ENCODE peak calls at places on chromosomes 2 and 18, in six cellular contexts. W is germinal center; P is EL; X is left ventricle myocardium inferior; T is CD8-positive, alpha-beta T cell; J is activated CD8-positive, alpha-beta T cell treated with anti-CD3 and anti-CD28 coated beads, Interleukin-2, amount 10 ng/mL, durations not matched to agents 7 days and 5 days. F is an unnamed sample.

GRCh38 chr2:204114294-204114693 is 177.7 kb downstream of the ICOS start:
- DNase-seq in W (no peak), J (no peak), T (no peak), X (no peak), P (no peak), F (no peak)

GRCh38 chr2:212619954-212620353 is 81.4 kb upstream of the ERBB4 start:
- DNase-seq in X (no peak), T (no peak), P (peak; percentile 56), J (no peak), W (no peak), F (no peak)

GRCh38 chr18:23136326-23137092 is 1.2 kb downstream of the CABLES1 start:
- DNase-seq in P (peak; percentile 48), T (no peak), J (peak; percentile 29), W (peak; percentile 35), X (peak; percentile 50), F (peak; percentile 19)

GRCh38 chr2:160214461-160215055 is 14.5 kb upstream of the ITGB6 start:
- DNase-seq in J (no peak), W (no peak), X (peak; percentile 19), P (peak; percentile 93), T (no peak), F (no peak)

GRCh38 chr2:219701847-219702634 is 74.6 kb downstream of the SLC4A3 start:
- DNase-seq in W (no peak), T (no peak), P (peak; percentile 47), J (no peak), X (peak; percentile 30), F (no peak)

GRCh38 chr2:10536569-10537133 is 88.5 kb upstream of the ODC1 start:
- DNase-seq in X (no peak), P (no peak), W (no peak), T (no peak), J (no peak), F (no peak)

GRCh38 chr2:230643576-230644291 is 68.9 kb upstream of the CAB39 start:
- DNase-seq in J (peak; percentile 70), T (no peak), X (peak; percentile 26), P (no peak), W (no peak), F (peak; percentile 49)

GRCh38 chr2:172101707-172102158 is 967 bp downstream of the DLX2 start:
- DNase-seq in T (no peak), X (no peak), J (peak; percentile 28), W (peak; percentile 3), P (peak; percentile 42), F (no peak)

GRCh38 chr18:76306685-76307292 is 188.3 kb downstream of the ZNF516 start:
- DNase-seq in T (no peak), X (no peak), J (no peak), W (no peak), P (no peak), F (no peak)

GRCh38 chr2:167294031-167294774 is 405.9 kb downstream of the XIRP2 start:
- DNase-seq in W (peak; percentile 4), J (no peak), X (no peak), T (no peak), P (peak; percentile 30), F (no peak)

GRCh38 chr2:198499539-198499938 is 695.1 kb downstream of the PLCL1 start:
- DNase-seq in T (no peak), J (no peak), P (peak; percentile 26), W (no peak), X (peak; percentile 22), F (no peak)

GRCh38 chr18:79587298-79588125 is 92.1 kb upstream of the CTDP1 start:
- DNase-seq in P (no peak), W (no peak), X (peak; percentile 16), J (no peak), T (no peak), F (peak; percentile 4)

GRCh38 chr2:132651115-132652099 is 18.6 kb downstream of the LYPD1 start:
- DNase-seq in W (no peak), J (no peak), X (no peak), T (no peak), P (peak; percentile 48), F (no peak)

GRCh38 chr2:118860506-118860905 is 13.1 kb upstream of the EN1 start:
- DNase-seq in P (no peak), T (no peak), J (no peak), X (no peak), W (no peak), F (no peak)

GRCh38 chr2:166651080-166651675 is 157.1 kb upstream of the SCN7A start:
- DNase-seq in J (no peak), W (no peak), X (no peak), T (no peak), P (peak; percentile 70), F (no peak)

GRCh38 chr2:96207073-96207777 is 1.4 kb downstream of the STARD7 start:
- DNase-seq in X (no peak), J (no peak), W (no peak), T (no peak), P (peak; percentile 16), F (no peak)

GRCh38 chr2:235551965-235552364 is 58.1 kb downstream of the AGAP1 start:
- DNase-seq in W (no peak), T (no peak), P (peak; percentile 51), X (peak; percentile 38), J (no peak), F (no peak)

GRCh38 chr2:106095478-106096392 is 98.4 kb downstream of the UXS1 start:
- DNase-seq in W (no peak), T (peak; percentile 78), P (no peak), J (peak; percentile 92), X (no peak), F (peak; percentile 76)

GRCh38 chr2:133953524-133953923 is 300.3 kb upstream of the MGAT5 start:
- DNase-seq in P (no peak), X (no peak), W (peak; percentile 63), T (no peak), J (no peak), F (no peak)

GRCh38 chr2:105836840-105837692 is 92.4 kb downstream of the NCK2 start:
- DNase-seq in W (no peak), P (no peak), X (no peak), J (no peak), T (no peak), F (no peak)

GRCh38 chr2:43152711-43153627 is 73.4 kb downstream of the ZFP36L2 start:
- DNase-seq in P (no peak), X (peak; percentile 67), W (no peak), J (no peak), T (no peak), F (no peak)

GRCh38 chr18:35289293-35290069 is 548 bp downstream of the ZSCAN30 start:
- DNase-seq in T (no peak), X (no peak), P (peak; percentile 41), J (peak; percentile 60), W (peak; percentile 44), F (no peak)

GRCh38 chr2:239958366-239958765 is 66.8 kb downstream of the NDUFA10 start:
- DNase-seq in W (no peak), T (no peak), X (no peak), J (no peak), P (no peak), F (no peak)

GRCh38 chr2:191369034-191369433 is 123.8 kb downstream of the MYO1B start:
- DNase-seq in P (peak; percentile 11), T (no peak), J (no peak), X (no peak), W (no peak), F (no peak)

GRCh38 chr2:107374261-107374660 is 452.4 kb upstream of the RGPD4 start:
- DNase-seq in P (no peak), W (no peak), J (no peak), X (no peak), T (no peak), F (no peak)

F was measured in activated CD8-positive, alpha-beta memory T cell treated with anti-CD3 and anti-CD28 coated beads, Interleukin-2, amount 50 U/mL, for 4 hours.